ENCODE peak calls at places on chromosomes 16 and 17, in seven cellular contexts. K, G, J, C, O, R and I are unnamed samples.

GRCh38 chr17:28282596-28282995 is 36.4 kb upstream of the TMEM97 start:
- DNase-seq in K (peak), G (peak), J (no peak), C (peak), O (no peak), R (peak), I (no peak)

GRCh38 chr16:72434159-72434558 is 262.2 kb upstream of the PMFBP1 start:
- DNase-seq in K (peak), G (peak), J (no peak), C (no peak), O (no peak), R (peak), I (no peak)

GRCh38 chr17:48591435-48592077 is 1.5 kb upstream of the HOXB3 start:
- DNase-seq in K (no peak), G (no peak), J (no peak), C (no peak), O (no peak), R (no peak), I (no peak)

GRCh38 chr17:50533720-50534148 is 1.2 kb downstream of the EPN3 start:
- DNase-seq in K (no peak), G (peak), J (no peak), C (no peak), O (peak), R (no peak), I (no peak)

GRCh38 chr16:4087099-4087885 is 28.9 kb downstream of the ADCY9 start:
- DNase-seq in K (no peak), G (no peak), J (no peak), C (peak), O (no peak), R (no peak), I (no peak)

GRCh38 chr16:87919681-87919994 is 16.7 kb downstream of the CA5A start:
- DNase-seq in K (no peak), G (no peak), J (no peak), C (no peak), O (no peak), R (no peak), I (no peak)

GRCh38 chr17:70905796-70906195 is 736.5 kb downstream of the KCNJ2 start:
- DNase-seq in K (peak), G (peak), J (no peak), C (no peak), O (peak), R (peak), I (no peak)

GRCh38 chr17:42281571-42282096 is 5.4 kb upstream of the STAT5B start:
- DNase-seq in K (no peak), G (no peak), J (no peak), C (peak), O (no peak), R (no peak), I (no peak)

GRCh38 chr17:63700528-63701441 is 860 bp upstream of the LIMD2 start:
- DNase-seq in K (no peak), G (peak), J (peak), C (peak), O (peak), R (no peak), I (no peak)

GRCh38 chr17:29549169-29549935 is 17.5 kb downstream of the ABHD15 start:
- DNase-seq in K (no peak), G (peak), J (no peak), C (no peak), O (no peak), R (no peak), I (no peak)

GRCh38 chr17:44417553-44417952 is 28.1 kb upstream of the ITGA2B start:
- DNase-seq in K (peak), G (peak), J (no peak), C (no peak), O (no peak), R (peak), I (peak)

GRCh38 chr17:26765860-26766709 is 527.8 kb upstream of the WSB1 start:
- DNase-seq in K (no peak), G (no peak), J (no peak), C (no peak), O (no peak), R (no peak), I (no peak)

GRCh38 chr16:73254983-73255382 is 207.1 kb upstream of the ZFHX3 start:
- DNase-seq in K (peak), G (no peak), J (no peak), C (no peak), O (no peak), R (peak), I (no peak)

GRCh38 chr16:46801428-46802049 is 29.4 kb downstream of the C16orf87 start:
- DNase-seq in K (peak), G (peak), J (no peak), C (no peak), O (no peak), R (peak), I (no peak)

GRCh38 chr17:14547556-14547955 is 246.7 kb downstream of the HS3ST3B1 start:
- DNase-seq in K (no peak), G (no peak), J (no peak), C (no peak), O (no peak), R (no peak), I (no peak)

GRCh38 chr17:40498281-40499084 is 2.9 kb downstream of the TNS4 start:
- DNase-seq in K (no peak), G (no peak), J (no peak), C (no peak), O (no peak), R (no peak), I (no peak)

GRCh38 chr16:87418644-87419043 is 26.5 kb downstream of the MAP1LC3B start:
- DNase-seq in K (no peak), G (no peak), J (no peak), C (peak), O (no peak), R (no peak), I (no peak)

GRCh38 chr17:80761421-80761871 is 216.8 kb downstream of the RPTOR start:
- DNase-seq in K (peak), G (peak), J (peak), C (no peak), O (no peak), R (no peak), I (no peak)

GRCh38 chr17:29835438-29836351 is 94.3 kb downstream of the SSH2 start:
- DNase-seq in K (peak), G (peak), J (no peak), C (no peak), O (no peak), R (peak), I (no peak)

GRCh38 chr16:1183235-1183907 is 30.5 kb downstream of the CACNA1H start:
- DNase-seq in K (no peak), G (peak), J (no peak), C (no peak), O (peak), R (peak), I (no peak)

DNA sequence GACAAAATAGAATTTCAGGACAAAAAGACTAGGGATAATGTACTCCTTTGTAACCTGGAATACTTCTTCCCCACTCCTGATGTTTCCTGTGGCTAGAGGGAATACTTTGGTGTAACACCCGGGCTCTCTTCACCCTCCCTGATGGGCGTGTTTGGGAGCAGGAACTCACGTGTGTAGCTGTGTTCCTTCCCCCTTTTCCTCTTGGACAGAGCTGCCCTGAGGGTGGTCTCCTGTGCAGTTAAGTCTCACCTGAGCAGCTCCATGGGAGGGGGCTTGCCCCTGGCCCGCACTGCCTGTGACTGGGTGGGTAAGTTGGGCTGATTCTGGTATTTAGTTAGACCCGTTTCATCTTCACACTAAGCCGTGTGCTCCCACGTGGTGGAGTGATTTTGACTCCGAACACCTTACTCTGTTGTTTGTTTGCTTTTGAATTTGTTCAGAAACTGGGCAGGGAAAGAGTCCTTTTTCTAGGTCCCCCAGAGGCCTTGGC is 87.9 kb downstream of the OR1D5 start:
- DNase-seq in K (peak), G (peak), J (no peak), C (peak), O (no peak), R (no peak), I (no peak)
- H3K4me3 ChIP-seq in K (peak), G (peak), J (no peak), C (no peak), O (no peak), R (no peak), I (no peak)

GRCh38 chr16:79508294-79508693 is 92.2 kb downstream of the MAF start:
- DNase-seq in K (no peak), G (no peak), J (no peak), C (no peak), O (no peak), R (no peak), I (peak)
- H3K4me3 ChIP-seq in K (no peak), G (no peak), J (no peak), C (no peak), O (no peak), R (no peak), I (no peak)

DNA sequence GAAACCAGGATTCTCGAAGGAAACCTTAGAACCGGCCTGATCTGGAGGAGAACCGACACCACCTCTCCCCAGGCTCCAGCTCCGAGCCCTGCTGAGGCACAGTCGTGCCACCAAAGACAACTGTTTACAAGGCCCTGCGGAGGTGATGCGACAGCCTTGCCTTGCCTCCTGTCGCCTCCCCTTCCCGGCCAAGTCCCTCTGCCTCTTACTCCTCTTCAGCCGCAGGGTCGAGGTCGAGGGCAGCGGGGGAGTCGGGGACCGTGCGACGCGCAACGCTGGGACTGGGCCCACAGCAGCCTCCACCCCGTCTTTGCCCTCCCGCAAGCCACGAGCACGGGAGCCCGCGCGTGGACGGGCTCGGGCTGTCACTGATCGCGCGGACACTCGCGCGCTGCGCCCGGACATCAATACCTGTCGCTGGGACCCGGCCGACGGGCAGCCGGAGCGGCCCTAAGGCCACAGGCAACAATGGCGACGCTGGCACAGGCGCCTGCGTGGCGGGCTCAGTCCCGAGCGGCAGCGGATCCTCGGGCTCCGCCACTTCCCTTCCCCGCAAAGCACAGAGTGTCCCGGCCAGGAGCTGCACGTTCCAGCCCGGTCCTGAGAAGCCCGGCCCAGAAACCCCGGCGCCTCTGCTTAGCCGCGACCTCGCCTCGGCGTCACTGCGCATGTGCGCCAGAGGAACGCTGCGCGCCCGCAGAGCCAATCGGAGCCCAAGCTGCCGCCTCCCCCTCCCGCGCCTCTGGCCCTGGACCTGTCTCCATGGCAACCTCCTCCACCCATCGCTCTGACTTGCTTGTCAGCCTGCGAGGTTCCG is at the start of gene ZNF287:
- DNase-seq in K (peak), G (peak), J (peak), C (peak), O (peak), R (peak), I (peak)
- H3K4me3 ChIP-seq in K (peak), G (peak), J (peak), C (peak), O (peak), R (peak), I (peak)

GRCh38 chr16:13956635-13957196 is 36.8 kb downstream of the ERCC4 start:
- DNase-seq in K (no peak), G (no peak), J (no peak), C (no peak), O (no peak), R (no peak), I (no peak)
- H3K4me3 ChIP-seq in K (no peak), G (peak), J (peak), C (no peak), O (no peak), R (peak), I (peak)